ENCODE peak calls at places on chromosomes 6 and 20, in eight cellular contexts. D is transverse colon, R is HCT116, S is heart left ventricle, Y is astrocyte, Z is A549, P is osteoblast, I is MM.1S. N is an unnamed sample.

GRCh38 chr6:129621252-129621651 is 88.7 kb downstream of the ARHGAP18 start:
- DNase-seq in D (peak; percentile 24), R (no peak), S (no peak), Y (no peak), Z (no peak), P (no peak), I (peak; percentile 38), N (no peak)

GRCh38 chr6:3235969-3236368 is 8.5 kb upstream of the TUBB2B start:
- DNase-seq in D (no peak), R (no peak), S (no peak), Y (no peak), Z (no peak), P (no peak), I (no peak), N (no peak)

GRCh38 chr20:23179766-23180403 is 93.8 kb upstream of the CD93 start:
- DNase-seq in D (no peak), R (no peak), S (no peak), Y (no peak), Z (no peak), P (peak; percentile 51), I (no peak), N (no peak)

GRCh38 chr6:31070711-31071197 is 41.6 kb downstream of the C6orf15 start:
- DNase-seq in D (no peak), R (peak; percentile 56), S (peak; percentile 21), Y (peak; percentile 64), Z (peak; percentile 47), P (peak; percentile 95), I (no peak), N (peak; percentile 60)

GRCh38 chr20:21048841-21049273 is 57.3 kb downstream of the LINC00237 start:
- DNase-seq in D (peak; percentile 28), R (peak; percentile 28), S (no peak), Y (no peak), Z (peak; percentile 69), P (peak; percentile 54), I (peak; percentile 25), N (no peak)

GRCh38 chr6:3356056-3356823 is 97.5 kb downstream of the PSMG4 start:
- DNase-seq in D (peak; percentile 77), R (peak; percentile 44), S (peak; percentile 68), Y (peak; percentile 59), Z (peak; percentile 68), P (peak; percentile 94), I (peak; percentile 70), N (no peak)

GRCh38 chr6:45923831-45924391 is 91.7 kb downstream of the CLIC5 start:
- DNase-seq in D (no peak), R (no peak), S (no peak), Y (peak; percentile 54), Z (no peak), P (no peak), I (peak; percentile 24), N (peak; percentile 32)

GRCh38 chr6:79570129-79570801 is 33.0 kb upstream of the LCA5 start:
- DNase-seq in D (peak; percentile 61), R (peak; percentile 80), S (no peak), Y (peak; percentile 87), Z (no peak), P (peak; percentile 65), I (no peak), N (no peak)

GRCh38 chr20:33866398-33867079 is 55.4 kb downstream of the CHMP4B start:
- DNase-seq in D (no peak), R (no peak), S (no peak), Y (no peak), Z (no peak), P (no peak), I (no peak), N (no peak)

GRCh38 chr6:122789862-122790739 is 1.0 kb downstream of the SMPDL3A start:
- DNase-seq in D (no peak), R (no peak), S (no peak), Y (peak; percentile 30), Z (peak; percentile 46), P (peak; percentile 75), I (peak; percentile 41), N (no peak)

GRCh38 chr6:7910298-7910653 is 312 bp downstream of the TXNDC5 start:
- DNase-seq in D (no peak), R (no peak), S (no peak), Y (no peak), Z (no peak), P (peak; percentile 93), I (no peak), N (no peak)

GRCh38 chr20:57192311-57192710 is 74.1 kb downstream of the BMP7 start:
- DNase-seq in D (no peak), R (no peak), S (no peak), Y (no peak), Z (no peak), P (no peak), I (no peak), N (no peak)

GRCh38 chr20:45370571-45371204 is 7.4 kb downstream of the TP53TG5 start:
- DNase-seq in D (no peak), R (no peak), S (no peak), Y (no peak), Z (no peak), P (peak; percentile 26), I (no peak), N (no peak)

GRCh38 chr6:16200231-16200941 is 38.0 kb upstream of the GMPR start:
- DNase-seq in D (peak; percentile 41), R (no peak), S (no peak), Y (no peak), Z (no peak), P (no peak), I (no peak), N (no peak)

GRCh38 chr6:152552616-152553209 is 84.4 kb downstream of the SYNE1 start:
- DNase-seq in D (peak; percentile 24), R (peak; percentile 70), S (peak; percentile 59), Y (peak; percentile 38), Z (peak; percentile 31), P (no peak), I (peak; percentile 48), N (peak; percentile 37)

GRCh38 chr20:44092551-44093248 is 94.3 kb downstream of the JPH2 start:
- DNase-seq in D (no peak), R (no peak), S (no peak), Y (peak; percentile 20), Z (no peak), P (peak; percentile 80), I (peak; percentile 76), N (no peak)

GRCh38 chr6:87944541-87944954 is 103.1 kb upstream of the SPACA1 start:
- DNase-seq in D (peak; percentile 22), R (no peak), S (peak; percentile 73), Y (peak; percentile 78), Z (peak; percentile 5), P (peak; percentile 82), I (no peak), N (no peak)

GRCh38 chr6:151847064-151847463 is 39.6 kb downstream of the ESR1 start:
- DNase-seq in D (no peak), R (no peak), S (no peak), Y (peak; percentile 26), Z (no peak), P (no peak), I (peak; percentile 31), N (no peak)

DNA sequence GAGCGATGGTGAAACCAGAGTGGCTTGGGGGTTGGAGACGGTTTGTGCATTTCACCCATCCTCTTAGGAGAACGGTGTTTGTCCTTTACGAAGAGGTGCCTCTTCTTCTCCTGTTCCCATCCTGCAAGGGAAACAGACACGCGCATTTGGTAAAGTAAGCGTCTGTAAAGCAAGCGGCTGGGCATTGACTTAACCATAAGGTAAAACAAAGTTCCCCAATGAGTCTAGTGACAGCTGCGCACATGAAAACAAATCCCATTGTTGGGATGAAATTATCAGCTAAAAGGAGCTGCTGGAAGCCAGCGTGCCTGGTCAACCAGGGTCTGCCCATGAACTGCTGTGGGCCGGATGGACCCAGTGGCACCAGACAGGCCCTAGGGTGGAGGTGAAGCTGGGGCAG is 5.8 kb downstream of the BHLHE23 start:
- DNase-seq in D (no peak), R (no peak), S (no peak), Y (no peak), Z (no peak), P (no peak), I (no peak), N (no peak)
- H3K27ac ChIP-seq in D (no peak overlapping the region), R (no peak overlapping the region), S (no peak overlapping the region), Y (no peak overlapping the region), Z (no peak overlapping the region), P (no peak overlapping the region), I (no peak overlapping the region), N (no peak overlapping the region)

GRCh38 chr6:159970659-159971063 is 1.8 kb downstream of the IGF2R start:
- DNase-seq in D (no peak), R (no peak), S (no peak), Y (no peak), Z (no peak), P (peak; percentile 86), I (no peak), N (no peak)
- H3K4me3 ChIP-seq in D (peak overlapping the region; percentile 90), R (peak overlapping the region; percentile 64), S (peak overlapping the region; percentile 93), Y (peak overlapping the region; percentile 73), Z (peak overlapping the region; percentile 71), P (peak overlapping the region; percentile 83), I (peak overlapping the region; percentile 67), N (peak overlapping the region; percentile 74)

GRCh38 chr20:14741616-14742015 is 404.2 kb upstream of the FLRT3 start:
- DNase-seq in D (no peak), R (no peak), S (no peak), Y (no peak), Z (no peak), P (no peak), I (no peak), N (no peak)
- TF ChIP-seq CTCF in D (no peak), R (no peak), S (no peak), Y (no peak), Z (no peak), P (no peak), I (no peak), N (no peak)

DNA sequence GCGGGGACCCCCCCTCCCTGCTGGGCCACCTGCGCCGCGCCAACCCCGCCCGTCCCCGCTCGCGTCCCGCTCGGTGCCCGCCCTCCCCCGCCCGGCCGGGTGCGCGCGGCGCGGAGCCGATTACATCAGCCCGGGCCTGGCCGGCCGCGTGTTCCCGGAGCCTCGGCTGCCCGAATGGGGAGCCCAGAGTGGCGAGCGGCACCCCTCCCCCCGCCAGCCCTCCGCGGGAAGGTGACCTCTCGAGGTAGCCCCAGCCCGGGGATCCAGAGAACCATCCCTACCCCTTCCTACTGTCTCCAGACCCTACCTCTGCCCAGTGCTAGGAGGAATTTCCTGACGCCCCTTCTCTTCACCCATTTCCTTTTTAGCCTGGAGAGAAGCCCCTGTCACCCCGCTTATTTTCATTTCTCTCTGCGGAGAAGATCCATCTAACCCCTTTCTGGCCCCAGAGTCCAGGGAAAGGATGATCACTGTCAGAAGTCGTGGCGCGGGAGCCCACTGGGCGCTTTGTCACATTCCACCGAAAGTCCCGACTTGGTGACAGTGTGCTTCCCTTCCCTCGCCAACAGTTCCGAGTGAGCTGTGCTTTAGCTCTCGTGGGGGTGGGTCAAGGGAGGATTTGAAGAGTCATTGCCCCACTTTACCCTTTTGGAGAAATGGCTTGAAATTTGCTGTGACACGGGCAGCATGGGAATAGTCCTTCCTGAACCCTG is 2.0 kb downstream of the VEGFA start:
- DNase-seq in D (peak; percentile 86), R (no peak), S (peak; percentile 75), Y (no peak), Z (peak; percentile 43), P (peak; percentile 96), I (peak; percentile 78), N (no peak)
- H3K27ac ChIP-seq in D (peak overlapping the region; percentile 96), R (peak overlapping the region; percentile 95), S (peak overlapping the region; percentile 96), Y (peak overlapping the region; percentile 75), Z (peak overlapping the region; percentile 97), P (peak overlapping the region; percentile 79), I (peak overlapping the region; percentile 92), N (peak overlapping the region; percentile 82)

GRCh38 chr6:71476371-71476770 is 187.8 kb downstream of the OGFRL1 start:
- DNase-seq in D (no peak), R (no peak), S (no peak), Y (no peak), Z (no peak), P (no peak), I (no peak), N (no peak)
- H3K4me3 ChIP-seq in D (no peak overlapping the region), R (no peak overlapping the region), S (no peak overlapping the region), Y (no peak overlapping the region), Z (no peak overlapping the region), P (no peak overlapping the region), I (no peak overlapping the region), N (no peak overlapping the region)

GRCh38 chr6:55399331-55399730 is 72.1 kb downstream of the GFRAL start:
- DNase-seq in D (no peak), R (no peak), S (no peak), Y (no peak), Z (no peak), P (no peak), I (no peak), N (no peak)
- TF ChIP-seq CTCF in D (no peak), R (no peak), S (no peak), Y (no peak), Z (no peak), P (no peak), I (no peak), N (no peak)